ENCODE peak calls at places on chromosomes 6 and 20, in five cellular contexts. O is ascending aorta, F is trophoblast cell, Y is cardiac muscle cell, H is ovary. P is an unnamed sample.
A peak's percentile ranks its signal among the peaks of the same experiment; 100 is the strongest.

GRCh38 chr6:147161974-147162495 is 42.2 kb upstream of the STXBP5 start:
- DNase-seq in O (no peak), F (no peak), Y (no peak), H (no peak), P (no peak)

GRCh38 chr20:564195-564594 is 20.6 kb upstream of the CSNK2A1 start:
- DNase-seq in O (no peak), F (no peak), Y (no peak), H (no peak), P (no peak)

GRCh38 chr20:10209091-10209490 is 9.5 kb upstream of the SNAP25 start:
- DNase-seq in O (no peak), F (no peak), Y (no peak), H (no peak), P (no peak)

GRCh38 chr6:5632348-5632935 is 371.1 kb downstream of the FARS2 start:
- DNase-seq in O (no peak), F (no peak), Y (no peak), H (no peak), P (no peak)

GRCh38 chr6:41704656-41705328 is 30.6 kb downstream of the TFEB start:
- DNase-seq in O (no peak), F (no peak), Y (no peak), H (no peak), P (no peak)

GRCh38 chr6:157706883-157707282 is 116.2 kb upstream of the SNX9 start:
- DNase-seq in O (no peak), F (no peak), Y (no peak), H (no peak), P (no peak)

GRCh38 chr6:155272353-155273222 is 8.8 kb downstream of the CLDN20 start:
- DNase-seq in O (no peak), F (no peak), Y (no peak), H (peak; percentile 46), P (no peak)

GRCh38 chr6:155126727-155127439 is 131.8 kb downstream of the TIAM2 start:
- DNase-seq in O (peak; percentile 68), F (no peak), Y (no peak), H (no peak), P (no peak)

GRCh38 chr6:142846883-142847287 is 98.1 kb downstream of the HIVEP2 start:
- DNase-seq in O (peak; percentile 88), F (peak; percentile 76), Y (no peak), H (no peak), P (no peak)

GRCh38 chr6:134381926-134382325 is 64.0 kb upstream of the SGK1 start:
- DNase-seq in O (no peak), F (no peak), Y (no peak), H (no peak), P (no peak)

GRCh38 chr6:53090576-53090975 is 25.4 kb downstream of the FBXO9 start:
- DNase-seq in O (no peak), F (no peak), Y (no peak), H (no peak), P (no peak)

GRCh38 chr6:25017932-25018581 is 82.3 kb upstream of the RIPOR2 start:
- DNase-seq in O (peak; percentile 75), F (peak; percentile 86), Y (peak; percentile 75), H (peak; percentile 25), P (no peak)

GRCh38 chr6:132768051-132768517 is 10.4 kb upstream of the VNN2 start:
- DNase-seq in O (no peak), F (peak; percentile 45), Y (peak; percentile 59), H (no peak), P (no peak)

GRCh38 chr6:104597541-104598050 is 262.1 kb downstream of the HACE1 start:
- DNase-seq in O (no peak), F (no peak), Y (no peak), H (no peak), P (no peak)

GRCh38 chr20:34938466-34939163 is 17.0 kb downstream of the GSS start:
- DNase-seq in O (no peak), F (no peak), Y (no peak), H (no peak), P (no peak)

GRCh38 chr20:51631011-51631950 is 88.8 kb upstream of the NFATC2 start:
- DNase-seq in O (peak; percentile 86), F (no peak), Y (no peak), H (peak; percentile 74), P (no peak)

GRCh38 chr20:52812231-52812847 is 159.8 kb upstream of the TSHZ2 start:
- DNase-seq in O (no peak), F (no peak), Y (no peak), H (no peak), P (no peak)

GRCh38 chr6:47376930-47377329 is 67.2 kb upstream of the TNFRSF21 start:
- DNase-seq in O (no peak), F (no peak), Y (no peak), H (no peak), P (no peak)

GRCh38 chr6:79808846-79809245 is 138.5 kb downstream of the ELOVL4 start:
- DNase-seq in O (no peak), F (no peak), Y (peak; percentile 37), H (no peak), P (no peak)

GRCh38 chr20:10644458-10645204 is 29.2 kb downstream of the JAG1 start:
- DNase-seq in O (peak; percentile 56), F (peak; percentile 50), Y (no peak), H (no peak), P (no peak)

GRCh38 chr20:23009636-23010035 is 25.5 kb upstream of the SSTR4 start:
- DNase-seq in O (no peak), F (peak; percentile 34), Y (no peak), H (no peak), P (no peak)

GRCh38 chr6:150492507-150492906 is 107.2 kb upstream of the PLEKHG1 start:
- DNase-seq in O (no peak), F (no peak), Y (no peak), H (no peak), P (no peak)

GRCh38 chr6:20404641-20405032 is 3.0 kb downstream of the E2F3 start:
- DNase-seq in O (no peak), F (peak; percentile 43), Y (peak; percentile 73), H (peak; percentile 21), P (peak; percentile 2)

GRCh38 chr6:5138995-5139827 is 54.1 kb downstream of the PPP1R3G start:
- DNase-seq in O (no peak), F (no peak), Y (no peak), H (no peak), P (no peak)

GRCh38 chr6:129619579-129620233 is 90.3 kb downstream of the ARHGAP18 start:
- DNase-seq in O (no peak), F (no peak), Y (no peak), H (no peak), P (no peak)

GRCh38 chr20:63492518-63492917 is 6.4 kb downstream of the EEF1A2 start:
- DNase-seq in O (no peak), F (no peak), Y (no peak), H (no peak), P (no peak)

GRCh38 chr6:158751842-158752424 is 67.2 kb downstream of the EZR start:
- DNase-seq in O (no peak), F (no peak), Y (peak; percentile 49), H (no peak), P (no peak)

GRCh38 chr6:169785566-169785965 is 34.1 kb downstream of the ERMARD start:
- DNase-seq in O (no peak), F (no peak), Y (no peak), H (no peak), P (no peak)

GRCh38 chr20:34791289-34792020 is 34.0 kb downstream of the NCOA6 start:
- DNase-seq in O (peak; percentile 68), F (no peak), Y (no peak), H (no peak), P (no peak)

GRCh38 chr6:56683882-56684281 is 41.2 kb upstream of the DST start:
- DNase-seq in O (peak; percentile 88), F (no peak), Y (no peak), H (no peak), P (no peak)

GRCh38 chr6:52502306-52503029 is 74.4 kb downstream of the TRAM2 start:
- DNase-seq in O (no peak), F (no peak), Y (no peak), H (no peak), P (no peak)

GRCh38 chr20:3203315-3204123 is 963 bp downstream of the DDRGK1 start:
- DNase-seq in O (no peak), F (no peak), Y (peak; percentile 20), H (no peak), P (no peak)

DNA sequence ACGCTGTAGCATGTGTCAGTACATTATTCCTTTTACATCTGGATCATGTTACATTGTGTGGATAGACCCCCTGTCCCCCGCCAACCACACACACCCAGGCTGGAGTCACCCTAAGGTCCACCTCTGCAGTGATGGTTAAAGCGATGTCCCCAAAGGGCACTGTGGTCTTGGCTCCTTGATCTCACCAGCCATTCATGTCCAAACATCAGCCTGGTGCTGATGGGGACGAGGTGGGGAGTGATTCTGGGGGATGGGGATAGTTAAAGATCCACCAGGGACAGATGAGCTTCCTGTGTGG is 59.2 kb upstream of the FAM83D start:
- DNase-seq in O (no peak), F (no peak), Y (no peak), H (no peak), P (no peak)
- H3K4me1 ChIP-seq in O (no peaks in the 10 kb centered on the region), F (no peaks in the 10 kb centered on the region), Y (no peaks in the 10 kb centered on the region), H (no peaks in the 10 kb centered on the region), P (no peaks in the 10 kb centered on the region)

DNA sequence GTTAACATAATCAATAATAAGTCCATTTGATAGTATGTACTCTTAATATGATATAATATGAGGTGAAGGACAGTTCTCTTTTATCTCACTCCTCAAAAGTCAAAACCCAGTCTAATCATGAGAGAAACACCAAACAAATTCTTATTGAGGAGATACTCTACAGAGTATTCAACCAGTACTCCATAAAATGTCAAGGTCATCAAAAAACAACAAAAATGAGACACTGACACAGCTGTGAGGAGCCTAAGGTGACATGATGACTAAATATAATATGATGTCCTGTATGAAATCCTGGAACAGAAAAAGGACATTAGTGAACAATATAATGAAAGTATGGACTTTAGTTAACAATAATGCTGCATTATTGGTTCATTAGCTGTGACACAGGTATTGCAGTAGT is 675.1 kb downstream of the HTR1B start:
- DNase-seq in O (no peak), F (no peak), Y (no peak), H (no peak), P (no peak)
- H3K4me1 ChIP-seq in O (no peaks in the 10 kb centered on the region), F (no peaks in the 10 kb centered on the region), Y (no peaks in the 10 kb centered on the region), H (no peaks in the 10 kb centered on the region), P (no peaks in the 10 kb centered on the region)

DNA sequence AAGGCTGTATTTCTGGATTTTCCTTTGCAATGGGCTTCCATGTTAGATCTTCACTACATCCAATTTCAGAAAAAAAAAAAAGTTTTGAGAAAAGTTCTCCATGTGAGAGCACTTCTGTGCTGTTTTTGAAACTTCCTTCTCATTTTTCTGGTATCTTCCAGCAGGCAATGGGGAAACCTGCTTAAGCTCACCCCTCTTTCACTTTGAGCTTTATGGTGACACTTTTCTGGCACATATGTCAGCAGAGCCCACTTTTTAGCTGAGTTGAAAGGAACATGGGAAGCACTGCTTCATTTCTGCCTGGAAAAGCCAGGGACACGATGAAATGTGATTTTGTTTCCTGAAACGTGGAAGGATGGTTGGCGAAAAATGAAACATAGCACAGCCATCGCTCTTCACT is 293.7 kb downstream of the PLCB1 start:
- DNase-seq in O (no peak), F (no peak), Y (no peak), H (no peak), P (no peak)
- H3K4me1 ChIP-seq in O (no peaks in the 10 kb centered on the region), F (no peaks in the 10 kb centered on the region), Y (peaks cover 12% of the 10 kb centered on the region), H (peaks cover 1% of the 10 kb centered on the region), P (no peaks in the 10 kb centered on the region)

DNA sequence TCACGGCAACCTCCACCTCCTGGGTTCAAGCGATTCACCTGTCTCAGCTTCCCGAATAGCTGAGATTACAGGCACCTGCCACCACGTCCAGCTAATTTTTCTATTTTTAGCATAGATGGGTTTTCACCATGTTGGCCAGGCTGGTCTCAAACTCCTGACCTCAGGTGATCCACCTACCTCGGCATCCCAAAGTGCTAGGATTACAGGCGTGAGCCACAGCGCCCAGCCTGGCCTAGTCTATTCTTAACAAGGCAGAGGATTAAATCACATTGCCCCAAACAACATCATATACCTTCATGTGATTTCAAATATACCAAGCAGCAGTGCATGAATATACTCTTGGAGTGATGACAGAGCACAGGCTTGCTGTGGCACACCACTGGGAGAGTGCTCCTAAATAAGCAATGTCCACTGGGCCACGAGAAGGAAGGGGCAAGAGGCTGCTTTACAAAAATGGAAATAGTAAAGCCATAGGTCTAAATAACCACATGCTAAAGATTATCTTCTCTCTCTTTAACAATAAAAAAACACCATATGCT is 76.6 kb upstream of the TULP1 start:
- DNase-seq in O (no peak), F (no peak), Y (no peak), H (no peak), P (no peak)
- H3K4me1 ChIP-seq in O (peaks cover 80% of the 10 kb centered on the region), F (no peaks in the 10 kb centered on the region), Y (peaks cover 42% of the 10 kb centered on the region), H (peaks cover 27% of the 10 kb centered on the region), P (peaks cover 88% of the 10 kb centered on the region)

P was measured in esophagus squamous epithelium.